ENCODE peak calls at places on chromosomes 4 and X, in nine cellular contexts. Y is putamen; H is CD8-positive, alpha-beta memory T cell; V is left kidney; D is NCI-H1105 treated with DMSO at 0.1 percent for 48 hours; S is stimulated activated naive CD4-positive, alpha-beta T cell; Q is cerebellum; N is T-helper 2 cell treated with Interferon-gamma antibody and Interleukin-4, amounts not matched to agents 5 μg/mL and 100 μg/mL, for 36 hours; J is neural crest cell. M is an unnamed sample.

GRCh38 chr4:31141141-31141811 is 421.1 kb downstream of the PCDH7 start:
- DNase-seq in V (no peak), D (no peak), Q (no peak), Y (no peak), N (no peak), H (no peak), J (no peak), S (no peak), M (no peak)

GRCh38 chr4:77579406-77580076 is 26.1 kb upstream of the CXCL13 start:
- DNase-seq in H (no peak), Q (no peak), V (no peak), J (no peak), S (no peak), N (no peak), Y (no peak), D (peak), M (no peak)

GRCh38 chr4:24477919-24478318 is 106.4 kb downstream of the DHX15 start:
- DNase-seq in H (no peak), S (no peak), N (no peak), V (peak), D (peak), J (no peak), Y (no peak), Q (no peak), M (peak)

GRCh38 chrX:123731987-123732678 is 719 bp downstream of the THOC2 start:
- DNase-seq in N (peak), V (peak), S (no peak), Q (peak), J (peak), D (peak), H (peak), Y (peak), M (peak)

GRCh38 chr4:73617256-73617655 is 3.0 kb downstream of the RASSF6 start:
- DNase-seq in S (no peak), H (no peak), D (no peak), V (no peak), N (no peak), Q (no peak), Y (no peak), J (no peak), M (no peak)

GRCh38 chr4:158410272-158410671 is 111.4 kb upstream of the RXFP1 start:
- DNase-seq in H (no peak), Q (no peak), D (no peak), S (no peak), V (peak), J (no peak), N (no peak), Y (no peak), M (no peak)

GRCh38 chrX:37380920-37381319 is 31.8 kb downstream of the PRRG1 start:
- DNase-seq in S (no peak), N (no peak), H (no peak), D (no peak), J (no peak), Y (no peak), V (no peak), Q (no peak), M (no peak)

GRCh38 chrX:111100191-111100590 is 4.2 kb downstream of the PAK3 start:
- DNase-seq in J (peak), H (no peak), Y (no peak), V (peak), N (no peak), Q (no peak), S (no peak), D (peak), M (peak)

GRCh38 chr4:137993232-137993631 is 248.9 kb downstream of the SLC7A11 start:
- DNase-seq in V (no peak), J (no peak), N (no peak), Q (no peak), H (no peak), D (no peak), Y (no peak), S (no peak), M (peak)

GRCh38 chrX:48948589-48948988 is 8.8 kb downstream of the OTUD5 start:
- DNase-seq in S (no peak), J (no peak), H (no peak), N (no peak), Y (no peak), D (no peak), V (no peak), Q (no peak), M (no peak)

GRCh38 chr4:100189820-100190642 is at the start of gene DDIT4L:
- DNase-seq in J (peak), Y (no peak), H (no peak), S (no peak), N (no peak), V (peak), Q (no peak), D (peak), M (no peak)

GRCh38 chrX:109934434-109934833 is 68.5 kb upstream of the TMEM164 start:
- DNase-seq in Q (no peak), S (no peak), N (no peak), Y (no peak), J (no peak), V (peak), D (no peak), H (no peak), M (no peak)

GRCh38 chrX:15525664-15526416 is 25.2 kb downstream of the BMX start:
- DNase-seq in J (no peak), Q (no peak), Y (no peak), S (no peak), V (no peak), H (no peak), N (no peak), D (peak), M (peak)

GRCh38 chr4:37685211-37685725 is 908 bp downstream of the RELL1 start:
- DNase-seq in J (no peak), Q (no peak), N (peak), H (peak), V (peak), Y (peak), S (peak), D (peak), M (peak)

GRCh38 chrX:150983526-150984163 is 510 bp downstream of the HMGB3 start:
- DNase-seq in H (no peak), Y (no peak), J (no peak), N (no peak), S (no peak), V (peak), D (no peak), Q (no peak), M (peak)

M was measured in NCI-H69.